ENCODE peak calls at places on chromosome 1, in nine cellular contexts. One of them, this sample, is unnamed.
A peak's percentile ranks its signal among the peaks of the same experiment; 100 is the strongest.

GRCh38 chr1:20709868-20710267 is 7.9 kb downstream of the KIF17 start:
- DNase-seq in AG09309: no peak
- DNase-seq in endothelial cell: no peak
- DNase-seq in astrocyte of the cerebellum: no peak
- DNase-seq in heart right ventricle: no peak
- DNase-seq in IMR-90: no peak
- DNase-seq in osteoblast: no peak
- DNase-seq in choroid plexus epithelial cell: no peak
- DNase-seq in progenitor cell of endocrine pancreas: no peak
- DNase-seq in this sample: no peak

GRCh38 chr1:60425528-60425927 is 352.0 kb upstream of the C1orf87 start:
- DNase-seq in AG09309: no peak
- DNase-seq in endothelial cell: peak; percentile 11
- DNase-seq in astrocyte of the cerebellum: no peak
- DNase-seq in heart right ventricle: no peak
- DNase-seq in IMR-90: no peak
- DNase-seq in osteoblast: no peak
- DNase-seq in choroid plexus epithelial cell: peak; percentile 56
- DNase-seq in progenitor cell of endocrine pancreas: no peak
- DNase-seq in this sample: no peak

GRCh38 chr1:205590777-205591513 is 40.9 kb downstream of the ELK4 start:
- DNase-seq in AG09309: no peak
- DNase-seq in endothelial cell: no peak
- DNase-seq in astrocyte of the cerebellum: no peak
- DNase-seq in heart right ventricle: no peak
- DNase-seq in IMR-90: no peak
- DNase-seq in osteoblast: no peak
- DNase-seq in choroid plexus epithelial cell: no peak
- DNase-seq in progenitor cell of endocrine pancreas: no peak
- DNase-seq in this sample: no peak

GRCh38 chr1:97332716-97333115 is 588.1 kb downstream of the DPYD start:
- DNase-seq in AG09309: peak; percentile 25
- DNase-seq in endothelial cell: no peak
- DNase-seq in astrocyte of the cerebellum: peak; percentile 38
- DNase-seq in heart right ventricle: no peak
- DNase-seq in IMR-90: peak; percentile 89
- DNase-seq in osteoblast: no peak
- DNase-seq in choroid plexus epithelial cell: peak; percentile 85
- DNase-seq in progenitor cell of endocrine pancreas: no peak
- DNase-seq in this sample: no peak

GRCh38 chr1:226082959-226083302 is 20.4 kb downstream of the H3-3A start:
- DNase-seq in AG09309: no peak
- DNase-seq in endothelial cell: peak; percentile 54
- DNase-seq in astrocyte of the cerebellum: no peak
- DNase-seq in heart right ventricle: peak; percentile 69
- DNase-seq in IMR-90: no peak
- DNase-seq in osteoblast: peak; percentile 83
- DNase-seq in choroid plexus epithelial cell: peak; percentile 44
- DNase-seq in progenitor cell of endocrine pancreas: peak; percentile 32
- DNase-seq in this sample: peak; percentile 58

GRCh38 chr1:195238313-195238712 is 1369.9 kb downstream of the KCNT2 start:
- DNase-seq in AG09309: no peak
- DNase-seq in endothelial cell: no peak
- DNase-seq in astrocyte of the cerebellum: no peak
- DNase-seq in heart right ventricle: no peak
- DNase-seq in IMR-90: no peak
- DNase-seq in osteoblast: no peak
- DNase-seq in choroid plexus epithelial cell: no peak
- DNase-seq in progenitor cell of endocrine pancreas: no peak
- DNase-seq in this sample: peak; percentile 22

GRCh38 chr1:38991638-38992449 is 768 bp downstream of the AKIRIN1 start:
- DNase-seq in AG09309: no peak
- DNase-seq in endothelial cell: peak; percentile 49
- DNase-seq in astrocyte of the cerebellum: no peak
- DNase-seq in heart right ventricle: peak; percentile 28
- DNase-seq in IMR-90: no peak
- DNase-seq in osteoblast: peak; percentile 85
- DNase-seq in choroid plexus epithelial cell: peak; percentile 30
- DNase-seq in progenitor cell of endocrine pancreas: peak; percentile 19
- DNase-seq in this sample: peak; percentile 48

GRCh38 chr1:9542425-9542824 is 3.2 kb downstream of the SLC25A33 start:
- DNase-seq in AG09309: peak; percentile 7
- DNase-seq in endothelial cell: no peak
- DNase-seq in astrocyte of the cerebellum: peak; percentile 48
- DNase-seq in heart right ventricle: no peak
- DNase-seq in IMR-90: peak; percentile 44
- DNase-seq in osteoblast: peak; percentile 79
- DNase-seq in choroid plexus epithelial cell: peak; percentile 71
- DNase-seq in progenitor cell of endocrine pancreas: no peak
- DNase-seq in this sample: no peak

GRCh38 chr1:41890841-41891311 is 27.8 kb downstream of the HIVEP3 start:
- DNase-seq in AG09309: no peak
- DNase-seq in endothelial cell: no peak
- DNase-seq in astrocyte of the cerebellum: no peak
- DNase-seq in heart right ventricle: peak; percentile 35
- DNase-seq in IMR-90: peak; percentile 29
- DNase-seq in osteoblast: peak; percentile 68
- DNase-seq in choroid plexus epithelial cell: no peak
- DNase-seq in progenitor cell of endocrine pancreas: no peak
- DNase-seq in this sample: no peak

DNA sequence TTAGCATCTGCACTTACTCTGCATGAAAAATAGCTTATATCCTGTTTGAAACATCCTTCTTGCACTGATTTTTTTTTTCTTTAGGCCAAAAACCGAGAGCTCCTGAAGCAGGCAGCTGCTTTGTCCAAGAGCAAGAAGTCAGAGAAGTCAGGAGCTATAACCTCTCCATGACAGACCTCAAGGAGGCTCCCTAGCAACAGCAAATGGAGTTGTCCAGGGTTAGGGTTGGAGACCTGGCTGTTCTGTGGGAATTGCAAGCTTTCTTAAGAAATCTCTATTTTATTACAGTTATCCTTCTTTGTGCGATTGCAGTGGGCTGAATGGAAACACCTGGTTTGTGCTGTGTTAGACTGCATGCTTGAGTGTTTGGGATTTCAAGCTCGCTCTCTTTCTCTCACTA is 12.6 kb upstream of the STX12 start:
- DNase-seq in AG09309: no peak
- DNase-seq in endothelial cell: no peak
- DNase-seq in astrocyte of the cerebellum: no peak
- DNase-seq in heart right ventricle: no peak
- DNase-seq in IMR-90: no peak
- DNase-seq in osteoblast: no peak
- DNase-seq in choroid plexus epithelial cell: no peak
- DNase-seq in progenitor cell of endocrine pancreas: no peak
- DNase-seq in this sample: no peak
- TF ChIP-seq CTCF in AG09309: no peak
- TF ChIP-seq CTCF in endothelial cell: no peak
- TF ChIP-seq CTCF in astrocyte of the cerebellum: no peak
- TF ChIP-seq CTCF in heart right ventricle: peak; percentile 22
- TF ChIP-seq CTCF in IMR-90: no peak
- TF ChIP-seq CTCF in osteoblast: no peak
- TF ChIP-seq CTCF in choroid plexus epithelial cell: no peak
- TF ChIP-seq CTCF in progenitor cell of endocrine pancreas: no peak
- TF ChIP-seq CTCF in this sample: no peak

DNA sequence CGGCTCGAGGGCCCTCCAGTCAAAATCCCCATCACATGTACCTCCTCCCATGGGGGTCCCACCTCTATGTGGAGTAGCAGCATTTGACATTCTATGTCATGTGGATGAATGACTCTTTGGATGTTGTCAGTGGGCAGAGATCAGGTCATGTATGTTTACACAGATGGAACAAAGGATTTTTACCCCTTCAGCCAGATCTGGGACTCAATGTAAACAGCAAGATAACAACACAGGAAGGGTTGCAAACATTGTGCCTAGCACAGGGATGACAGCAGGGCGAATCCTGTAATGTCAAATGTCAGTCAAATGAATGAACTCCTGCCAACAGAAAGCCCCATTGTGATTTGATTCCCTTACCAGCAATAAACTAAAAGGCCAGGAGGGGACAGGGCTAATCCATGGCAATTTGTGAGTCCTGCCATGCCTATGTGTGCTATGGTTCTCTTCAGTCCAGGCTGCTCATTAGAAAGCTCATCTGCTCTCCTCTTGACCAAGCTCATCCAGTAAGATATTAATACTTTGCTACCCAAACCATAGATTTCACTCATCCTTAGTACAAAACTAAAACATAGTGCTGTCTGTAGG is 60.3 kb downstream of the PGBD5 start:
- DNase-seq in AG09309: no peak
- DNase-seq in endothelial cell: no peak
- DNase-seq in astrocyte of the cerebellum: no peak
- DNase-seq in heart right ventricle: no peak
- DNase-seq in IMR-90: no peak
- DNase-seq in osteoblast: no peak
- DNase-seq in choroid plexus epithelial cell: peak; percentile 10
- DNase-seq in progenitor cell of endocrine pancreas: no peak
- DNase-seq in this sample: no peak
- TF ChIP-seq CTCF in AG09309: no peak
- TF ChIP-seq CTCF in endothelial cell: no peak
- TF ChIP-seq CTCF in astrocyte of the cerebellum: no peak
- TF ChIP-seq CTCF in heart right ventricle: peak; percentile 9
- TF ChIP-seq CTCF in IMR-90: no peak
- TF ChIP-seq CTCF in osteoblast: no peak
- TF ChIP-seq CTCF in choroid plexus epithelial cell: peak; percentile 33
- TF ChIP-seq CTCF in progenitor cell of endocrine pancreas: no peak
- TF ChIP-seq CTCF in this sample: no peak

GRCh38 chr1:6585081-6585722 is 5.4 kb downstream of the ZBTB48 start:
- DNase-seq in AG09309: no peak
- DNase-seq in endothelial cell: no peak
- DNase-seq in astrocyte of the cerebellum: no peak
- DNase-seq in heart right ventricle: no peak
- DNase-seq in IMR-90: no peak
- DNase-seq in osteoblast: peak; percentile 71
- DNase-seq in choroid plexus epithelial cell: no peak
- DNase-seq in progenitor cell of endocrine pancreas: no peak
- DNase-seq in this sample: no peak

GRCh38 chr1:6585841-6586240 is 6.0 kb downstream of the ZBTB48 start:
- DNase-seq in AG09309: no peak
- DNase-seq in endothelial cell: no peak
- DNase-seq in astrocyte of the cerebellum: no peak
- DNase-seq in heart right ventricle: no peak
- DNase-seq in IMR-90: no peak
- DNase-seq in osteoblast: peak; percentile 18
- DNase-seq in choroid plexus epithelial cell: no peak
- DNase-seq in progenitor cell of endocrine pancreas: no peak
- DNase-seq in this sample: no peak

GRCh38 chr1:6582370-6582769 is 2.6 kb downstream of the ZBTB48 start:
- DNase-seq in AG09309: no peak
- DNase-seq in endothelial cell: no peak
- DNase-seq in astrocyte of the cerebellum: no peak
- DNase-seq in heart right ventricle: no peak
- DNase-seq in IMR-90: no peak
- DNase-seq in osteoblast: peak; percentile 55
- DNase-seq in choroid plexus epithelial cell: no peak
- DNase-seq in progenitor cell of endocrine pancreas: no peak
- DNase-seq in this sample: no peak

GRCh38 chr1:6586404-6586816 is 6.6 kb downstream of the ZBTB48 start:
- DNase-seq in AG09309: no peak
- DNase-seq in endothelial cell: no peak
- DNase-seq in astrocyte of the cerebellum: no peak
- DNase-seq in heart right ventricle: no peak
- DNase-seq in IMR-90: no peak
- DNase-seq in osteoblast: peak; percentile 59
- DNase-seq in choroid plexus epithelial cell: no peak
- DNase-seq in progenitor cell of endocrine pancreas: no peak
- DNase-seq in this sample: no peak

DNA sequence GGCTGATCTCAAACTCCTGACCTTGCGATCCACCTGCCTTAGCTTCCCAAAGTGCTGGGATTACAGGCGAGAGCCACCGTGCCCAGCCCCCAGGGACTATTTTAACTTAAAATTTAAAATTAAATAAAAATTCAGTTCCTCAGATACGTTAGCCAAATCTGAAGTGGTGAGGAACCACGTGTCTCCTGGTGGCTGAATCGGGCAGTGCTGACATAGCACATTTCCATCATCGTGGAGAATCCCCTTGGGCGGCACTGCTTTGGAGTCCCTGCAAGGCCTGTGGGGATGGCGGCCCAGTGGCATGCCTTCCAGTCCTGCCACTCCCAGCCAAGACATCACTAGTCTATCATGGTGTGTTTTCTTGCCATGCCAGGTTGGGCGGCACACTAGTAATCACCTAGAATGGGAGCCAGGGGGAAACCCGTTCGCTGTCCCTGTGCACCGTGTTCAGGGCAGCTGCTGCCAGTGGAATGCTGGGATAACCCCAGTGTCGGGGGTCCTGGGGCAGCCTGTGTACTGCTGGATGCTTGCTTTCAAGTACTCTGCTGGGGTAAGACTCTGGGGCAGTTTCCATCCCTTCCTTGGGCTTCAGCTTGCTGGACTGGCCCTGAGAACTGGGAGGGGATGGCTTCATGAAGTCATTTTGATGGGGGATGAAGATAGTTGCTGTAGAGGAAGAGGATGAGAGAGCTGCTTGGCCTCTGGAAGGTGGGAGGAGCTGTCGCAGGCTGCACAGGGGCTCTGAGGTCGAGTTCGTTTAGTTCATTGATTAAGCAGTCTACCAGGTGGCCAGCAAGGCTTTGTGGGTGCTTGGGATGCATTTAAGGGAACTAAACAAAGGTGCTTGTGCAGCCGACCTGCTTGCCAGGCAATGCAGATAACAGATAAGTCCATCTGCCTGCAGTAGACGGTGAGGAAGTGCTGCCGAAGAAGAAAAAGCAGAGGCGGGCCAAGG is 4.6 kb downstream of the ZBTB48 start:
- DNase-seq in AG09309: no peak
- DNase-seq in endothelial cell: no peak
- DNase-seq in astrocyte of the cerebellum: no peak
- DNase-seq in heart right ventricle: no peak
- DNase-seq in IMR-90: no peak
- DNase-seq in osteoblast: peak; percentile 92
- DNase-seq in choroid plexus epithelial cell: no peak
- DNase-seq in progenitor cell of endocrine pancreas: no peak
- DNase-seq in this sample: no peak
- TF ChIP-seq CTCF in AG09309: peak; percentile 16
- TF ChIP-seq CTCF in endothelial cell: peak; percentile 44
- TF ChIP-seq CTCF in astrocyte of the cerebellum: peak; percentile 18
- TF ChIP-seq CTCF in heart right ventricle: no peak
- TF ChIP-seq CTCF in IMR-90: no peak
- TF ChIP-seq CTCF in osteoblast: no peak
- TF ChIP-seq CTCF in choroid plexus epithelial cell: peak; percentile 30
- TF ChIP-seq CTCF in progenitor cell of endocrine pancreas: peak; percentile 22
- TF ChIP-seq CTCF in this sample: no peak

GRCh38 chr1:248613742-248614141 is 16.2 kb upstream of the OR2T10 start:
- DNase-seq in AG09309: no peak
- DNase-seq in endothelial cell: no peak
- DNase-seq in astrocyte of the cerebellum: no peak
- DNase-seq in heart right ventricle: no peak
- DNase-seq in IMR-90: no peak
- DNase-seq in osteoblast: no peak
- DNase-seq in choroid plexus epithelial cell: no peak
- DNase-seq in progenitor cell of endocrine pancreas: no peak
- DNase-seq in this sample: no peak

GRCh38 chr1:248622491-248623106 is 12.3 kb downstream of the OR2T11 start:
- DNase-seq in AG09309: peak; percentile 1
- DNase-seq in endothelial cell: no peak
- DNase-seq in astrocyte of the cerebellum: no peak
- DNase-seq in heart right ventricle: no peak
- DNase-seq in IMR-90: peak; percentile 0
- DNase-seq in osteoblast: peak; percentile 60
- DNase-seq in choroid plexus epithelial cell: peak; percentile 21
- DNase-seq in progenitor cell of endocrine pancreas: no peak
- DNase-seq in this sample: no peak

GRCh38 chr1:248618119-248618518 is 16.8 kb downstream of the OR2T11 start:
- DNase-seq in AG09309: no peak
- DNase-seq in endothelial cell: no peak
- DNase-seq in astrocyte of the cerebellum: no peak
- DNase-seq in heart right ventricle: no peak
- DNase-seq in IMR-90: no peak
- DNase-seq in osteoblast: no peak
- DNase-seq in choroid plexus epithelial cell: no peak
- DNase-seq in progenitor cell of endocrine pancreas: no peak
- DNase-seq in this sample: no peak

GRCh38 chr1:248618878-248619277 is 16.0 kb downstream of the OR2T11 start:
- DNase-seq in AG09309: peak; percentile 4
- DNase-seq in endothelial cell: no peak
- DNase-seq in astrocyte of the cerebellum: no peak
- DNase-seq in heart right ventricle: peak; percentile 45
- DNase-seq in IMR-90: peak; percentile 0
- DNase-seq in osteoblast: peak; percentile 51
- DNase-seq in choroid plexus epithelial cell: no peak
- DNase-seq in progenitor cell of endocrine pancreas: no peak
- DNase-seq in this sample: no peak
- TF ChIP-seq CTCF in AG09309: peak; percentile 62
- TF ChIP-seq CTCF in endothelial cell: no peak
- TF ChIP-seq CTCF in astrocyte of the cerebellum: peak; percentile 48
- TF ChIP-seq CTCF in heart right ventricle: peak; percentile 58
- TF ChIP-seq CTCF in IMR-90: peak; percentile 36
- TF ChIP-seq CTCF in osteoblast: peak; percentile 66
- TF ChIP-seq CTCF in choroid plexus epithelial cell: no peak
- TF ChIP-seq CTCF in progenitor cell of endocrine pancreas: no peak
- TF ChIP-seq CTCF in this sample: peak; percentile 66

This sample was measured in CD14-positive monocyte.